ENCODE peak calls at places on chromosomes 2 and 18, in nine cellular contexts. One of them, this sample, is unnamed.

GRCh38 chr2:8456149-8457091 is 225.4 kb upstream of the ID2 start:
- DNase-seq in HL-60: no peak
- DNase-seq in fibroblast of pulmonary artery: no peak
- DNase-seq in right atrium auricular region: no peak
- DNase-seq in cardiac fibroblast: no peak
- DNase-seq in left ventricle myocardium inferior: no peak
- DNase-seq in thoracic aorta: no peak
- DNase-seq in fibroblast of lung: no peak
- DNase-seq in mucosa of descending colon: no peak
- DNase-seq in this sample: no peak

GRCh38 chr18:56593906-56594305 is 44.5 kb downstream of the TXNL1 start:
- DNase-seq in HL-60: no peak
- DNase-seq in fibroblast of pulmonary artery: peak; percentile 29
- DNase-seq in right atrium auricular region: no peak
- DNase-seq in cardiac fibroblast: no peak
- DNase-seq in left ventricle myocardium inferior: no peak
- DNase-seq in thoracic aorta: no peak
- DNase-seq in fibroblast of lung: peak; percentile 14
- DNase-seq in mucosa of descending colon: no peak
- DNase-seq in this sample: peak; percentile 41

GRCh38 chr2:72789241-72789640 is 36.6 kb downstream of the EXOC6B start:
- DNase-seq in HL-60: no peak
- DNase-seq in fibroblast of pulmonary artery: no peak
- DNase-seq in right atrium auricular region: no peak
- DNase-seq in cardiac fibroblast: no peak
- DNase-seq in left ventricle myocardium inferior: no peak
- DNase-seq in thoracic aorta: no peak
- DNase-seq in fibroblast of lung: no peak
- DNase-seq in mucosa of descending colon: no peak
- DNase-seq in this sample: no peak

GRCh38 chr2:120394764-120395163 is 48.8 kb downstream of the INHBB start:
- DNase-seq in HL-60: no peak
- DNase-seq in fibroblast of pulmonary artery: no peak
- DNase-seq in right atrium auricular region: no peak
- DNase-seq in cardiac fibroblast: no peak
- DNase-seq in left ventricle myocardium inferior: no peak
- DNase-seq in thoracic aorta: no peak
- DNase-seq in fibroblast of lung: no peak
- DNase-seq in mucosa of descending colon: no peak
- DNase-seq in this sample: no peak

GRCh38 chr2:58033530-58033929 is 13.1 kb upstream of the VRK2 start:
- DNase-seq in HL-60: no peak
- DNase-seq in fibroblast of pulmonary artery: no peak
- DNase-seq in right atrium auricular region: no peak
- DNase-seq in cardiac fibroblast: no peak
- DNase-seq in left ventricle myocardium inferior: no peak
- DNase-seq in thoracic aorta: no peak
- DNase-seq in fibroblast of lung: no peak
- DNase-seq in mucosa of descending colon: no peak
- DNase-seq in this sample: no peak

GRCh38 chr2:232632904-232633412 is 446 bp upstream of the EFHD1 start:
- DNase-seq in HL-60: no peak
- DNase-seq in fibroblast of pulmonary artery: peak; percentile 8
- DNase-seq in right atrium auricular region: no peak
- DNase-seq in cardiac fibroblast: no peak
- DNase-seq in left ventricle myocardium inferior: peak; percentile 72
- DNase-seq in thoracic aorta: no peak
- DNase-seq in fibroblast of lung: peak; percentile 14
- DNase-seq in mucosa of descending colon: peak; percentile 15
- DNase-seq in this sample: peak; percentile 18

GRCh38 chr2:168529900-168530561 is 74.0 kb downstream of the CERS6 start:
- DNase-seq in HL-60: peak; percentile 18
- DNase-seq in fibroblast of pulmonary artery: no peak
- DNase-seq in right atrium auricular region: no peak
- DNase-seq in cardiac fibroblast: peak; percentile 24
- DNase-seq in left ventricle myocardium inferior: no peak
- DNase-seq in thoracic aorta: no peak
- DNase-seq in fibroblast of lung: no peak
- DNase-seq in mucosa of descending colon: no peak
- DNase-seq in this sample: no peak

GRCh38 chr2:112776113-112776512 is 8.2 kb downstream of the IL1A start:
- DNase-seq in HL-60: no peak
- DNase-seq in fibroblast of pulmonary artery: no peak
- DNase-seq in right atrium auricular region: no peak
- DNase-seq in cardiac fibroblast: no peak
- DNase-seq in left ventricle myocardium inferior: no peak
- DNase-seq in thoracic aorta: no peak
- DNase-seq in fibroblast of lung: no peak
- DNase-seq in mucosa of descending colon: no peak
- DNase-seq in this sample: no peak

GRCh38 chr2:42897386-42897785 is 105.0 kb upstream of the HAAO start:
- DNase-seq in HL-60: no peak
- DNase-seq in fibroblast of pulmonary artery: no peak
- DNase-seq in right atrium auricular region: no peak
- DNase-seq in cardiac fibroblast: no peak
- DNase-seq in left ventricle myocardium inferior: no peak
- DNase-seq in thoracic aorta: no peak
- DNase-seq in fibroblast of lung: no peak
- DNase-seq in mucosa of descending colon: no peak
- DNase-seq in this sample: no peak

GRCh38 chr2:71789556-71790219 is 336.3 kb downstream of the DYSF start:
- DNase-seq in HL-60: no peak
- DNase-seq in fibroblast of pulmonary artery: peak; percentile 28
- DNase-seq in right atrium auricular region: no peak
- DNase-seq in cardiac fibroblast: peak; percentile 26
- DNase-seq in left ventricle myocardium inferior: no peak
- DNase-seq in thoracic aorta: no peak
- DNase-seq in fibroblast of lung: no peak
- DNase-seq in mucosa of descending colon: no peak
- DNase-seq in this sample: no peak

GRCh38 chr2:53129851-53130250 is 637.8 kb upstream of the CHAC2 start:
- DNase-seq in HL-60: no peak
- DNase-seq in fibroblast of pulmonary artery: peak; percentile 80
- DNase-seq in right atrium auricular region: no peak
- DNase-seq in cardiac fibroblast: peak; percentile 82
- DNase-seq in left ventricle myocardium inferior: no peak
- DNase-seq in thoracic aorta: no peak
- DNase-seq in fibroblast of lung: peak; percentile 87
- DNase-seq in mucosa of descending colon: no peak
- DNase-seq in this sample: peak; percentile 79

GRCh38 chr18:61955644-61956043 is 62.8 kb upstream of the RNF152 start:
- DNase-seq in HL-60: peak; percentile 60
- DNase-seq in fibroblast of pulmonary artery: no peak
- DNase-seq in right atrium auricular region: no peak
- DNase-seq in cardiac fibroblast: no peak
- DNase-seq in left ventricle myocardium inferior: no peak
- DNase-seq in thoracic aorta: no peak
- DNase-seq in fibroblast of lung: no peak
- DNase-seq in mucosa of descending colon: no peak
- DNase-seq in this sample: no peak

GRCh38 chr2:217972490-217972889 is 30.3 kb downstream of the TNS1 start:
- DNase-seq in HL-60: no peak
- DNase-seq in fibroblast of pulmonary artery: peak; percentile 47
- DNase-seq in right atrium auricular region: no peak
- DNase-seq in cardiac fibroblast: peak; percentile 70
- DNase-seq in left ventricle myocardium inferior: no peak
- DNase-seq in thoracic aorta: no peak
- DNase-seq in fibroblast of lung: peak; percentile 36
- DNase-seq in mucosa of descending colon: no peak
- DNase-seq in this sample: no peak

GRCh38 chr18:55317832-55318231 is 270.2 kb downstream of the TCF4 start:
- DNase-seq in HL-60: no peak
- DNase-seq in fibroblast of pulmonary artery: no peak
- DNase-seq in right atrium auricular region: no peak
- DNase-seq in cardiac fibroblast: no peak
- DNase-seq in left ventricle myocardium inferior: no peak
- DNase-seq in thoracic aorta: no peak
- DNase-seq in fibroblast of lung: peak; percentile 19
- DNase-seq in mucosa of descending colon: no peak
- DNase-seq in this sample: peak; percentile 31

GRCh38 chr18:55318864-55319516 is 269.0 kb downstream of the TCF4 start:
- DNase-seq in HL-60: no peak
- DNase-seq in fibroblast of pulmonary artery: peak; percentile 70
- DNase-seq in right atrium auricular region: no peak
- DNase-seq in cardiac fibroblast: peak; percentile 65
- DNase-seq in left ventricle myocardium inferior: no peak
- DNase-seq in thoracic aorta: no peak
- DNase-seq in fibroblast of lung: peak; percentile 87
- DNase-seq in mucosa of descending colon: no peak
- DNase-seq in this sample: peak; percentile 52

GRCh38 chr18:55320399-55321255 is 267.4 kb downstream of the TCF4 start:
- DNase-seq in HL-60: no peak
- DNase-seq in fibroblast of pulmonary artery: no peak
- DNase-seq in right atrium auricular region: no peak
- DNase-seq in cardiac fibroblast: no peak
- DNase-seq in left ventricle myocardium inferior: no peak
- DNase-seq in thoracic aorta: no peak
- DNase-seq in fibroblast of lung: peak; percentile 54
- DNase-seq in mucosa of descending colon: no peak
- DNase-seq in this sample: peak; percentile 53

GRCh38 chr18:55321268-55322175 is 266.5 kb downstream of the TCF4 start:
- DNase-seq in HL-60: peak; percentile 58
- DNase-seq in fibroblast of pulmonary artery: peak; percentile 95
- DNase-seq in right atrium auricular region: peak; percentile 91
- DNase-seq in cardiac fibroblast: peak; percentile 96
- DNase-seq in left ventricle myocardium inferior: peak; percentile 95
- DNase-seq in thoracic aorta: peak; percentile 71
- DNase-seq in fibroblast of lung: peak; percentile 95
- DNase-seq in mucosa of descending colon: peak; percentile 87
- DNase-seq in this sample: peak; percentile 95

GRCh38 chr18:55319517-55319905 is 268.5 kb downstream of the TCF4 start:
- DNase-seq in HL-60: no peak
- DNase-seq in fibroblast of pulmonary artery: peak; percentile 64
- DNase-seq in right atrium auricular region: no peak
- DNase-seq in cardiac fibroblast: peak; percentile 64
- DNase-seq in left ventricle myocardium inferior: no peak
- DNase-seq in thoracic aorta: no peak
- DNase-seq in fibroblast of lung: peak; percentile 68
- DNase-seq in mucosa of descending colon: no peak
- DNase-seq in this sample: peak; percentile 44
- H3K4me3 ChIP-seq in HL-60: no peak overlapping the region
- H3K4me3 ChIP-seq in fibroblast of pulmonary artery: peak overlapping the region; percentile 68
- H3K4me3 ChIP-seq in right atrium auricular region: peak overlapping the region; percentile 57
- H3K4me3 ChIP-seq in cardiac fibroblast: no peak overlapping the region
- H3K4me3 ChIP-seq in left ventricle myocardium inferior: peak overlapping the region; percentile 76
- H3K4me3 ChIP-seq in thoracic aorta: peak overlapping the region; percentile 79
- H3K4me3 ChIP-seq in fibroblast of lung: peak overlapping the region; percentile 67
- H3K4me3 ChIP-seq in mucosa of descending colon: no peak overlapping the region
- H3K4me3 ChIP-seq in this sample: peak overlapping the region; percentile 33

DNA sequence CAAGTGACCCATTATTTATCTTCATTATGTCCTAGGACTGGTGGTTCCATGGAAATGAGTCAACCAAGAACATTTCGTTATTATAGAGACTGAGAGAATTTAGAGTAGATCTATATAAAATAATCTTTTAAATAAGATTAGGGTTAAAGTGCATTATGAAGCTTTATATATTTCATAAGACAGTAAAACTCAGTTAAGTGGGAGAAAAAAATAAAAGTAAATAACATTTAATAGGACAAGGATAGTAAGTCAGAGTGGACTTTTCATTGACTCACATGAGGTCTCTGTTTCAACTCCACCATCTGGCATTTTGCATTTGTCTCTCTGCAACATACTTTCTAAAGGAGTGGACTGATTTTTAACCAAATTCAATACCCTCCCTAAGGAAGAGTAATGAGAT is 125.3 kb upstream of the CCDC68 start:
- DNase-seq in HL-60: no peak
- DNase-seq in fibroblast of pulmonary artery: no peak
- DNase-seq in right atrium auricular region: no peak
- DNase-seq in cardiac fibroblast: no peak
- DNase-seq in left ventricle myocardium inferior: no peak
- DNase-seq in thoracic aorta: no peak
- DNase-seq in fibroblast of lung: no peak
- DNase-seq in mucosa of descending colon: no peak
- DNase-seq in this sample: no peak
- TF ChIP-seq CTCF in HL-60: no peak
- TF ChIP-seq CTCF in fibroblast of pulmonary artery: no peak
- TF ChIP-seq CTCF in right atrium auricular region: no peak
- TF ChIP-seq CTCF in cardiac fibroblast: no peak
- TF ChIP-seq CTCF in left ventricle myocardium inferior: no peak
- TF ChIP-seq CTCF in thoracic aorta: no peak
- TF ChIP-seq CTCF in fibroblast of lung: no peak
- TF ChIP-seq CTCF in mucosa of descending colon: no peak
- TF ChIP-seq CTCF in this sample: no peak

DNA sequence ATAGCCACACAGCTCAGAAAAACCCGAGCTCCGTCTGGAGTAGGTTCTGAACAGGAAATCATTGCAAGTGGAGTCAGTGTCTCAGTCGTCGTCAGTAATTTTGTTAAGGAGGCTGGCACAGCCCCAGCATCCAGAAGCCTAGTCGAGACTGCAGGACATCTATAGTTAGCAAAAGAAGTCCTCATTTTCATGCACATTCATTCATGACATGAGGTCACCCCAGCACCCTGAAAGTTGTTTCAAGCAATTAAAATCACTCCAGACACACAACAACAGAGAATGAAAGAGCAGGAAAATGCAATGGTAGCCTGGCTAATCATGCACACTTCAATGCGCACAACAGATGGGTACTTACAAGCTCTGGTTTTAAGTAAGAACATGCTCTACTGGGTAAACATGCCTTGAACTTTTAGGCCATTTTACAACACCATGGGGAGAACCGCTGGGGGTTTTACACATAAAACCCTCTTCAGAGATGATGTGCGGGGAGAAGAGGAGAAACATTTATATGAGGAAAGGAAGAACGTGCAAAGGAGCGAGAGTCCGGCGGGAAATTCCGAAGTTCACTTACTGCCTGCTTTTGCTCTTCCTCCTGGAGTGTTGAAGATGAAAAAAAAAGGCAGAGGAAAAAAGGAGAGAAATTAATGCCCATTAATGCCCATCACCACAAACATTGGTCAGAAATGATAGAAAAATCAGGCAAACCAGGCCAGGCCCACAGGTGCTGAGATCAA is 77.4 kb upstream of the DNMT3A start:
- DNase-seq in HL-60: no peak
- DNase-seq in fibroblast of pulmonary artery: peak; percentile 14
- DNase-seq in right atrium auricular region: no peak
- DNase-seq in cardiac fibroblast: peak; percentile 15
- DNase-seq in left ventricle myocardium inferior: no peak
- DNase-seq in thoracic aorta: no peak
- DNase-seq in fibroblast of lung: no peak
- DNase-seq in mucosa of descending colon: no peak
- DNase-seq in this sample: no peak
- H3K4me3 ChIP-seq in HL-60: no peak overlapping the region
- H3K4me3 ChIP-seq in fibroblast of pulmonary artery: no peak overlapping the region
- H3K4me3 ChIP-seq in right atrium auricular region: no peak overlapping the region
- H3K4me3 ChIP-seq in cardiac fibroblast: no peak overlapping the region
- H3K4me3 ChIP-seq in left ventricle myocardium inferior: no peak overlapping the region
- H3K4me3 ChIP-seq in thoracic aorta: no peak overlapping the region
- H3K4me3 ChIP-seq in fibroblast of lung: no peak overlapping the region
- H3K4me3 ChIP-seq in mucosa of descending colon: no peak overlapping the region
- H3K4me3 ChIP-seq in this sample: no peak overlapping the region

DNA sequence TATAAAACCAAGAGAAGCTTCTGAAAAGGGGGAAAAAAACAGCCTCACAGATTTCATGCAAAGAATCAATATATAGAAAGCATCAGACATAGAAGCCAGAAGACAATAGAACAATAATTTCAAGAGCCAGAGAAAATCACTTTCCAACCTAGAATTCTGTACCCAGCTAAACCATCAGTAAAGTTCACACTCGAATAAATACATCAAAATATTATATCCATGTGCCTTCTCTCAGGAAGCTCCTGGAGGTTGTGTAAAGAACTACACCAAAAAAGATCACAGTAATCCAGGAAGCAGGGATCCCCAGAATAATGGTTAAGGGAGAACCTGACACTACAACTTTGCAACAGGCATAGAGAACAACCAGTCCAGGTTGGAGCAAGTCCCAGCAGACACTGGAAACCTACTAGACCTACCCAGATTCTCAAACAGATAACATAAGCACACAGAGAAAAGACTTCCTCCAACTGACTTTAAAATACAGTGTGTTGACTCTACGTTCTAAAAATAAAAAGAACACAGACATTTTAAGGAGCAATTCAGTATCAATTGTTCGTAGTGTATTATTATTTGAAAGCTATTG is 401.9 kb upstream of the HS6ST1 start:
- DNase-seq in HL-60: no peak
- DNase-seq in fibroblast of pulmonary artery: no peak
- DNase-seq in right atrium auricular region: no peak
- DNase-seq in cardiac fibroblast: no peak
- DNase-seq in left ventricle myocardium inferior: no peak
- DNase-seq in thoracic aorta: no peak
- DNase-seq in fibroblast of lung: no peak
- DNase-seq in mucosa of descending colon: no peak
- DNase-seq in this sample: no peak
- TF ChIP-seq CTCF in HL-60: no peak
- TF ChIP-seq CTCF in fibroblast of pulmonary artery: peak; percentile 21
- TF ChIP-seq CTCF in right atrium auricular region: no peak
- TF ChIP-seq CTCF in cardiac fibroblast: peak; percentile 5
- TF ChIP-seq CTCF in left ventricle myocardium inferior: no peak
- TF ChIP-seq CTCF in thoracic aorta: no peak
- TF ChIP-seq CTCF in fibroblast of lung: no peak
- TF ChIP-seq CTCF in mucosa of descending colon: no peak
- TF ChIP-seq CTCF in this sample: no peak